ENCODE peak calls at places on chromosomes 16 and 17, in nine cellular contexts. One of them, this sample, is unnamed. For H3K4me1, the result is how much of the 10 kb centered on the place peaks cover.

GRCh38 chr16:85252014-85252413 is 139.7 kb upstream of the CIBAR2 start:
- DNase-seq in colonic mucosa: no peak
- DNase-seq in upper lobe of right lung: no peak
- DNase-seq in GM23338: no peak
- DNase-seq in uterus: no peak
- DNase-seq in left ventricle myocardium inferior: no peak
- DNase-seq in PC-3: no peak
- DNase-seq in PC-9: no peak
- DNase-seq in fibroblast of lung: no peak
- DNase-seq in this sample: no peak

GRCh38 chr17:55335625-55336024 is 70.9 kb downstream of the HLF start:
- DNase-seq in colonic mucosa: no peak
- DNase-seq in upper lobe of right lung: no peak
- DNase-seq in GM23338: no peak
- DNase-seq in uterus: no peak
- DNase-seq in left ventricle myocardium inferior: no peak
- DNase-seq in PC-3: no peak
- DNase-seq in PC-9: no peak
- DNase-seq in fibroblast of lung: no peak
- DNase-seq in this sample: no peak

GRCh38 chr16:81143921-81144471 is 47.8 kb upstream of the GCSH start:
- DNase-seq in colonic mucosa: no peak
- DNase-seq in upper lobe of right lung: no peak
- DNase-seq in GM23338: no peak
- DNase-seq in uterus: no peak
- DNase-seq in left ventricle myocardium inferior: no peak
- DNase-seq in PC-3: no peak
- DNase-seq in PC-9: peak
- DNase-seq in fibroblast of lung: no peak
- DNase-seq in this sample: no peak

GRCh38 chr17:32458367-32458766 is 14.1 kb downstream of the PSMD11 start:
- DNase-seq in colonic mucosa: no peak
- DNase-seq in upper lobe of right lung: no peak
- DNase-seq in GM23338: no peak
- DNase-seq in uterus: no peak
- DNase-seq in left ventricle myocardium inferior: no peak
- DNase-seq in PC-3: no peak
- DNase-seq in PC-9: no peak
- DNase-seq in fibroblast of lung: no peak
- DNase-seq in this sample: no peak

GRCh38 chr17:75624021-75624420 is 9.2 kb upstream of the SMIM5 start:
- DNase-seq in colonic mucosa: no peak
- DNase-seq in upper lobe of right lung: no peak
- DNase-seq in GM23338: no peak
- DNase-seq in uterus: no peak
- DNase-seq in left ventricle myocardium inferior: no peak
- DNase-seq in PC-3: no peak
- DNase-seq in PC-9: no peak
- DNase-seq in fibroblast of lung: no peak
- DNase-seq in this sample: no peak

GRCh38 chr17:47297661-47298400 is 25.9 kb upstream of the EFCAB13 start:
- DNase-seq in colonic mucosa: no peak
- DNase-seq in upper lobe of right lung: no peak
- DNase-seq in GM23338: no peak
- DNase-seq in uterus: no peak
- DNase-seq in left ventricle myocardium inferior: no peak
- DNase-seq in PC-3: no peak
- DNase-seq in PC-9: peak
- DNase-seq in fibroblast of lung: no peak
- DNase-seq in this sample: no peak

GRCh38 chr16:2819939-2820835 is 3.1 kb downstream of the PRSS21 start:
- DNase-seq in colonic mucosa: no peak
- DNase-seq in upper lobe of right lung: peak
- DNase-seq in GM23338: no peak
- DNase-seq in uterus: no peak
- DNase-seq in left ventricle myocardium inferior: no peak
- DNase-seq in PC-3: no peak
- DNase-seq in PC-9: no peak
- DNase-seq in fibroblast of lung: no peak
- DNase-seq in this sample: no peak

GRCh38 chr17:1154704-1155103 is 25.1 kb downstream of the ABR start:
- DNase-seq in colonic mucosa: no peak
- DNase-seq in upper lobe of right lung: no peak
- DNase-seq in GM23338: no peak
- DNase-seq in uterus: no peak
- DNase-seq in left ventricle myocardium inferior: peak
- DNase-seq in PC-3: no peak
- DNase-seq in PC-9: no peak
- DNase-seq in fibroblast of lung: no peak
- DNase-seq in this sample: no peak

GRCh38 chr16:87058728-87059250 is 258.4 kb downstream of the C16orf95 start:
- DNase-seq in colonic mucosa: no peak
- DNase-seq in upper lobe of right lung: no peak
- DNase-seq in GM23338: no peak
- DNase-seq in uterus: no peak
- DNase-seq in left ventricle myocardium inferior: no peak
- DNase-seq in PC-3: no peak
- DNase-seq in PC-9: no peak
- DNase-seq in fibroblast of lung: no peak
- DNase-seq in this sample: no peak

GRCh38 chr17:29412780-29413565 is 22.8 kb downstream of the TAOK1 start:
- DNase-seq in colonic mucosa: no peak
- DNase-seq in upper lobe of right lung: peak
- DNase-seq in GM23338: no peak
- DNase-seq in uterus: no peak
- DNase-seq in left ventricle myocardium inferior: no peak
- DNase-seq in PC-3: peak
- DNase-seq in PC-9: no peak
- DNase-seq in fibroblast of lung: peak
- DNase-seq in this sample: no peak

GRCh38 chr17:57555636-57556175 is 189.4 kb downstream of the CCDC182 start:
- DNase-seq in colonic mucosa: no peak
- DNase-seq in upper lobe of right lung: no peak
- DNase-seq in GM23338: no peak
- DNase-seq in uterus: no peak
- DNase-seq in left ventricle myocardium inferior: no peak
- DNase-seq in PC-3: peak
- DNase-seq in PC-9: no peak
- DNase-seq in fibroblast of lung: no peak
- DNase-seq in this sample: no peak

GRCh38 chr17:57559634-57560387 is 185.3 kb downstream of the CCDC182 start:
- DNase-seq in colonic mucosa: no peak
- DNase-seq in upper lobe of right lung: no peak
- DNase-seq in GM23338: no peak
- DNase-seq in uterus: no peak
- DNase-seq in left ventricle myocardium inferior: no peak
- DNase-seq in PC-3: no peak
- DNase-seq in PC-9: peak
- DNase-seq in fibroblast of lung: no peak
- DNase-seq in this sample: no peak

GRCh38 chr17:57557363-57557762 is 187.7 kb downstream of the CCDC182 start:
- DNase-seq in colonic mucosa: no peak
- DNase-seq in upper lobe of right lung: no peak
- DNase-seq in GM23338: no peak
- DNase-seq in uterus: no peak
- DNase-seq in left ventricle myocardium inferior: no peak
- DNase-seq in PC-3: peak
- DNase-seq in PC-9: no peak
- DNase-seq in fibroblast of lung: no peak
- DNase-seq in this sample: no peak

GRCh38 chr17:57559226-57559625 is 185.9 kb downstream of the CCDC182 start:
- DNase-seq in colonic mucosa: no peak
- DNase-seq in upper lobe of right lung: no peak
- DNase-seq in GM23338: no peak
- DNase-seq in uterus: no peak
- DNase-seq in left ventricle myocardium inferior: no peak
- DNase-seq in PC-3: no peak
- DNase-seq in PC-9: no peak
- DNase-seq in fibroblast of lung: no peak
- DNase-seq in this sample: no peak

DNA sequence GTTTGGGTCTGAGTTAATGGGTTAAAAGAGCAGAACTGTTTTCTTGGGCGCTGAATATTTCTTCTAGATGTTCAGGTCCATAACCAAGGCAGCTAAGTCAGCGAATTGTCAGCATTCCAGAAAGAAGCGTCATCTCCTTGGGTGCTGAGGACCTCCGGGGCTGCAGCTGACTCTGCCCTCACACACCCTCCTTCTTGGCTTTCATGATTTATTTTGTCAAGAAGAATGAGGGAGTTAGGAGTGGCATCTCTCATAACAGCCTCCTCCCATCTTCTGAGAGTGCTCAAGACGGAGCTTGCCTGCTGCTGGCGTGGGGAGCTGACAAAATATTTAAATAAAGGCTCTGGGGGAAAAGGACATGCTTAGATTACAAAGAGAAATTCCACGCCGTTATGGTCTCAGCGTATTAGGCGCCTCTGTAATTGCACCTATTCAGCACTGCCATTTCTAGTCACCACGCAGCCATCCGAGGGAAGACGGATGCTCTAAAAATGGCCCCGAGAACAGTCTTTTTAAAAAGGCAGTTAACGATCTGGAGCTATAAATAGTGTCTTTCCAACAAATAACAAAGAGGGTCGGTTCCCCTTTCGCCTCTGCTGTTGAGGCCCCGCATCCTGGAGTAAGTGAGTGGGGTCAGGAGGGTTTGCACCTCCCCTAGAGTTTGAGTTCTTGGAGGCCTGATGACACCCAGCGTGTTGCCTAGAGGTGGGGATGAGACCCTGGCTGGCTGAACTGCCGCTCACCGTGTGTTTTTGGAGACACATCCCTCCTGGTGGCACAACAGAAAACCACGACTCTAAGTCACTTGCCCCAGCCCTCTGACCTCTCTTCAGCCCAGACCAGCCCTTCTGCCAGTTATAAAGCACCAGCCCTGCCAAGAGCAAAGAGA is 187.1 kb downstream of the CCDC182 start:
- DNase-seq in colonic mucosa: no peak
- DNase-seq in upper lobe of right lung: no peak
- DNase-seq in GM23338: no peak
- DNase-seq in uterus: no peak
- DNase-seq in left ventricle myocardium inferior: no peak
- DNase-seq in PC-3: peak
- DNase-seq in PC-9: peak
- DNase-seq in fibroblast of lung: peak
- DNase-seq in this sample: no peak
- H3K4me1 ChIP-seq in colonic mucosa: under half
- H3K4me1 ChIP-seq in upper lobe of right lung: under half
- H3K4me1 ChIP-seq in GM23338: under half
- H3K4me1 ChIP-seq in uterus: under half
- H3K4me1 ChIP-seq in left ventricle myocardium inferior: under half
- H3K4me1 ChIP-seq in PC-3: under half
- H3K4me1 ChIP-seq in PC-9: under half
- H3K4me1 ChIP-seq in fibroblast of lung: under half
- H3K4me1 ChIP-seq in this sample: under half

DNA sequence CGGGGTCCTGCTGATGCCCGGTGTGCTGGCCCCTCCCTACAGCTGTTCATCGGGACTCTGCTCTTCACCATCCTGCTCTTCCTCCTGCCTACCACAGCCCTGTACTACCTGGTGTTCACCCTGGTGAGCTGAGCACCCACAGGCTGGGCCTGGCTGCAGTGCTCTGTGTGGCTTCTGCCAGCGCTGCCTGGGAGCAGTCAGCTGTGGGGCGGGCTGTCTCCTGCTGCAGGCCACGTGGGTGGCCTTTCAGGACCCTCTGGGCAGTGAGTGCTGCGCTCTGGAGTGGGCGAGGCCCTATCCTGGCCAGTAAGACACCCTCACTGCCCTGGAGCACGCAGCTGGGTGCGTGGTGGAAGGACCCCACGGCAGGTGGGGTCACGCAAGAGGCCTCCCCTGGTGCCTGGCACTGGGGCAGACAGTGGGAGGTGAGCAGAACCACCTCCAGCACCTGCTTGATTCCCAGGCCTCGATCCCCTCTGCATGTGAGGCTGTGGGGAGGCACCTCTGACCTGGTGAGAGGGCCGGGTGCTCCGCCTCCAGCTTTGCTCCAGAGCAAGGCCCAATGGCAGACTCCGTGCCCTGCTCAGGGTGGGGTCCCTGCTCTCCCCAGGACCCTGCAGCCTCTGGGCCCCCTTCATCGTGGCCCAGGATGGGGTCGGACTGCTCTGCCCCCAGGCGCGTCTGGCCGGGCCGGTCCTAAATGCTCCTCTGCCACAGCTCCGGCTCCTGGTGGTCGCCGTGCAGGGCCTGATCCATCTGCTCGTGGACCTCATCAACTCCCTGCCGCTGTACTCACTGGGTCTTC is 9.5 kb upstream of the RAB40C start:
- DNase-seq in colonic mucosa: no peak
- DNase-seq in upper lobe of right lung: no peak
- DNase-seq in GM23338: no peak
- DNase-seq in uterus: no peak
- DNase-seq in left ventricle myocardium inferior: no peak
- DNase-seq in PC-3: no peak
- DNase-seq in PC-9: no peak
- DNase-seq in fibroblast of lung: no peak
- DNase-seq in this sample: no peak
- H3K4me1 ChIP-seq in colonic mucosa: under half
- H3K4me1 ChIP-seq in upper lobe of right lung: under half
- H3K4me1 ChIP-seq in GM23338: under half
- H3K4me1 ChIP-seq in uterus: under half
- H3K4me1 ChIP-seq in left ventricle myocardium inferior: under half
- H3K4me1 ChIP-seq in PC-3: under half
- H3K4me1 ChIP-seq in PC-9: under half
- H3K4me1 ChIP-seq in fibroblast of lung: under half
- H3K4me1 ChIP-seq in this sample: under half

GRCh38 chr17:77327181-77327565 is 186.4 kb downstream of the SEC14L1 start:
- DNase-seq in colonic mucosa: no peak
- DNase-seq in upper lobe of right lung: peak
- DNase-seq in GM23338: no peak
- DNase-seq in uterus: no peak
- DNase-seq in left ventricle myocardium inferior: no peak
- DNase-seq in PC-3: no peak
- DNase-seq in PC-9: no peak
- DNase-seq in fibroblast of lung: no peak
- DNase-seq in this sample: no peak
- H3K4me1 ChIP-seq in colonic mucosa: under half
- H3K4me1 ChIP-seq in upper lobe of right lung: under half
- H3K4me1 ChIP-seq in GM23338: under half
- H3K4me1 ChIP-seq in uterus: under half
- H3K4me1 ChIP-seq in left ventricle myocardium inferior: half or more
- H3K4me1 ChIP-seq in PC-3: half or more
- H3K4me1 ChIP-seq in PC-9: under half
- H3K4me1 ChIP-seq in fibroblast of lung: under half
- H3K4me1 ChIP-seq in this sample: under half

DNA sequence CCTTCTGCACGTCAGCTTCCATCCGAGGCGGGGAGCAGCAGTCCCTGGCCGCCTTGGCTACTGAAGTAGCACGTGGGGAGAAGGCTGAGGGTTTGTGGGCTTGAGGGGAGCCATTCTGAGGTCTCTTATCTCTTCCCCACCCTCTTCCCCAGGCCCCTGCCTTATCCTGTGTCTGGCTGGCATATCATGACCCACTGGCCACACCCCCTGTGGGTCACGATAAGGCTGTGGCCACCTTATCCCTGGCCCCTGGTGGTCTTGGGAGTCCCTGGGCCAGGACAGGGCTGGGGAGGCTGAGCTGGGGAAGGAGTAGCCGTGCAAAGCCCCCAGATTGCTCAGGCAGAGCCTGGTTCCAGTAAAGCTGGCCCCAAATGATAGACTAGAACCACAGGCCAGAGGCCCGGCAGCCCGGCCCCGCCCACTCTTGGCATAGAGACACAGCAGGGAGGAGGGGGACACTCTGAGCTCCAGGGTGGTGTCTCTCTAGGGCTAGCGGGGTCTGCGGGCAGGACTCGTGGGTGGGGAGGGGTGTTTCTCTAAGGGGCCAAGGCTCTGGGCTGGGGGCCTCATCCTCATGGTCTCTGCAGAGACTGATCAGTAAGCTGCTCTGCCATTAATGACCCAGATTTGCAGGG is 7.6 kb downstream of the SPNS2 start:
- DNase-seq in colonic mucosa: no peak
- DNase-seq in upper lobe of right lung: no peak
- DNase-seq in GM23338: no peak
- DNase-seq in uterus: no peak
- DNase-seq in left ventricle myocardium inferior: no peak
- DNase-seq in PC-3: no peak
- DNase-seq in PC-9: no peak
- DNase-seq in fibroblast of lung: no peak
- DNase-seq in this sample: no peak
- H3K4me1 ChIP-seq in colonic mucosa: under half
- H3K4me1 ChIP-seq in upper lobe of right lung: half or more
- H3K4me1 ChIP-seq in GM23338: under half
- H3K4me1 ChIP-seq in uterus: under half
- H3K4me1 ChIP-seq in left ventricle myocardium inferior: half or more
- H3K4me1 ChIP-seq in PC-3: under half
- H3K4me1 ChIP-seq in PC-9: half or more
- H3K4me1 ChIP-seq in fibroblast of lung: under half
- H3K4me1 ChIP-seq in this sample: under half

This sample was measured in right atrium auricular region.